ENCODE peak calls at places on chromosome 1, in six cellular contexts. B, Y, V, U, T and G are unnamed samples.

GRCh38 chr1:25675729-25676476 is 59.3 kb downstream of the MAN1C1 start:
- DNase-seq in B (no peak), Y (no peak), V (no peak), U (no peak), T (peak), G (no peak)

GRCh38 chr1:162319510-162320160 is 57.0 kb downstream of the SPATA46 start:
- DNase-seq in B (no peak), Y (no peak), V (no peak), U (no peak), T (no peak), G (no peak)

GRCh38 chr1:205326812-205327466 is 5.4 kb upstream of the NUAK2 start:
- DNase-seq in B (no peak), Y (no peak), V (no peak), U (no peak), T (no peak), G (no peak)

GRCh38 chr1:156502396-156502748 is 1.8 kb upstream of the MEF2D start:
- DNase-seq in B (no peak), Y (no peak), V (no peak), U (no peak), T (no peak), G (no peak)

GRCh38 chr1:190439447-190439846 is 38.2 kb downstream of the BRINP3 start:
- DNase-seq in B (no peak), Y (no peak), V (no peak), U (no peak), T (no peak), G (no peak)

GRCh38 chr1:170674239-170674638 is 10.3 kb downstream of the PRRX1 start:
- DNase-seq in B (no peak), Y (no peak), V (no peak), U (no peak), T (no peak), G (no peak)

GRCh38 chr1:242140871-242141270 is 142.0 kb upstream of the MAP1LC3C start:
- DNase-seq in B (no peak), Y (no peak), V (no peak), U (no peak), T (no peak), G (no peak)

GRCh38 chr1:29648026-29648425 is 411.7 kb downstream of the PTPRU start:
- DNase-seq in B (no peak), Y (no peak), V (no peak), U (peak), T (no peak), G (no peak)

GRCh38 chr1:181737056-181737455 is 253.7 kb downstream of the CACNA1E start:
- DNase-seq in B (no peak), Y (no peak), V (peak), U (no peak), T (no peak), G (peak)

GRCh38 chr1:201702936-201703335 is 126.0 kb upstream of the IPO9 start:
- DNase-seq in B (no peak), Y (no peak), V (peak), U (no peak), T (no peak), G (peak)

GRCh38 chr1:40392206-40392605 is 18.7 kb downstream of the SMAP2 start:
- DNase-seq in B (no peak), Y (no peak), V (no peak), U (no peak), T (no peak), G (no peak)

GRCh38 chr1:8985915-8986813 is 40.1 kb downstream of the SLC2A7 start:
- DNase-seq in B (peak), Y (peak), V (no peak), U (no peak), T (no peak), G (no peak)

GRCh38 chr1:179807691-179808485 is 64.8 kb downstream of the FAM163A start:
- DNase-seq in B (peak), Y (no peak), V (no peak), U (no peak), T (no peak), G (no peak)

GRCh38 chr1:167455786-167456446 is 62.4 kb downstream of the CD247 start:
- DNase-seq in B (no peak), Y (no peak), V (no peak), U (peak), T (no peak), G (no peak)

GRCh38 chr1:111604931-111605330 is 14.7 kb upstream of the RAP1A start:
- DNase-seq in B (no peak), Y (no peak), V (no peak), U (no peak), T (no peak), G (no peak)

GRCh38 chr1:29811247-29811646 is 574.9 kb downstream of the PTPRU start:
- DNase-seq in B (no peak), Y (no peak), V (no peak), U (peak), T (no peak), G (no peak)

GRCh38 chr1:47871799-47872353 is 125.3 kb downstream of the TRABD2B start:
- DNase-seq in B (peak), Y (peak), V (no peak), U (no peak), T (no peak), G (no peak)

GRCh38 chr1:8154621-8155052 is 128.5 kb upstream of the ERRFI1 start:
- DNase-seq in B (peak), Y (peak), V (no peak), U (no peak), T (no peak), G (no peak)

GRCh38 chr1:174174461-174175329 is 15.4 kb downstream of the RABGAP1L start:
- DNase-seq in B (peak), Y (no peak), V (no peak), U (no peak), T (no peak), G (no peak)

GRCh38 chr1:24704411-24705259 is 40.6 kb upstream of the CLIC4 start:
- DNase-seq in B (no peak), Y (no peak), V (peak), U (no peak), T (no peak), G (peak)

GRCh38 chr1:115469703-115470476 is 131.8 kb upstream of the NGF start:
- DNase-seq in B (peak), Y (peak), V (peak), U (peak), T (no peak), G (peak)
- TF ChIP-seq ATF3 in B (no peak), Y (no peak), V (no peak), U (no peak), T (no peak), G (no peak)

GRCh38 chr1:31788825-31789256 is 24.7 kb upstream of the ADGRB2 start:
- DNase-seq in B (peak), Y (no peak), V (no peak), U (peak), T (peak), G (no peak)
- TF ChIP-seq ATF3 in B (no peak), Y (no peak), V (no peak), U (no peak), T (no peak), G (no peak)

GRCh38 chr1:6490181-6491075 is 1.0 kb downstream of the PLEKHG5 start:
- DNase-seq in B (peak), Y (peak), V (peak), U (peak), T (peak), G (peak)

GRCh38 chr1:6489799-6490180 is 1.7 kb downstream of the PLEKHG5 start:
- DNase-seq in B (peak), Y (peak), V (peak), U (peak), T (peak), G (peak)

GRCh38 chr1:6491966-6492365 is 499 bp upstream of the PLEKHG5 start:
- DNase-seq in B (no peak), Y (no peak), V (no peak), U (no peak), T (no peak), G (no peak)

GRCh38 chr1:6491076-6491449 is 404 bp downstream of the PLEKHG5 start:
- DNase-seq in B (no peak), Y (no peak), V (no peak), U (no peak), T (no peak), G (no peak)

GRCh38 chr1:6491480-6491962 is at the start of gene PLEKHG5:
- DNase-seq in B (peak), Y (peak), V (no peak), U (no peak), T (no peak), G (no peak)
- TF ChIP-seq ATF3 in B (peak), Y (no peak), V (no peak), U (no peak), T (no peak), G (no peak)

DNA sequence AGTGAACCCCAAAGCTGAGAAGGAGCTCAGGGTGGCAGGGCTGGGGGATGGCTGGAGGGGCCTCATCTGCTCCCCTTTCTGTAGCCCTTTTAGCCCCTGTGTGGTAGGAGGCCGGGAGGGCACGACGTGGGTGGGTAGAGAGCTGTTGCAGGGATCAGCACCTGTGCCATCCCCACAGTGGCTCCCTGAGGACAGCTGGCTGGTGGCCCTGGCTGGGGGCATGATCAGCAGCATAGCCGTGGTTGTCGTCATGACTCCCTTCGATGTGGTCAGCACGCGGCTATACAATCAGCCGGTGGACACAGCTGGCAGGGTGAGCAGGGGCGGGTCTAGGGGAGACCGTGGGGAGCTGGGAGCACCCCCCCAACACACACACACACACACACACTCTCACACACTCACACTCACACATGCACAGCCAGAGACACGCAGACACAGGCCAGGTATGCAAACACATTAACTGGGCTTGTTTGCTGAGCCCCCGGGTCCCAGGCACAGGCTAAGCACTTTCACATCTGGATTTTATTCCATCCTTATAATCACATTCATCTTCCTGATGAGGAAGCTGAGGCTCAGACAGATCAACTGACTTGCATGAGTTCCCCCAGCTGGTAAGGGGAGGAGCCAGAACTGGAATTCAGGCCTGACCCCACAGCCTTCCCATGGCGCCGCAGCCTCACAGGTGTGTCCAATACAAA is 2.5 kb downstream of the SLC25A34 start:
- DNase-seq in B (no peak), Y (no peak), V (no peak), U (no peak), T (no peak), G (no peak)
- TF ChIP-seq ATF3 in B (no peak), Y (no peak), V (no peak), U (no peak), T (no peak), G (no peak)

DNA sequence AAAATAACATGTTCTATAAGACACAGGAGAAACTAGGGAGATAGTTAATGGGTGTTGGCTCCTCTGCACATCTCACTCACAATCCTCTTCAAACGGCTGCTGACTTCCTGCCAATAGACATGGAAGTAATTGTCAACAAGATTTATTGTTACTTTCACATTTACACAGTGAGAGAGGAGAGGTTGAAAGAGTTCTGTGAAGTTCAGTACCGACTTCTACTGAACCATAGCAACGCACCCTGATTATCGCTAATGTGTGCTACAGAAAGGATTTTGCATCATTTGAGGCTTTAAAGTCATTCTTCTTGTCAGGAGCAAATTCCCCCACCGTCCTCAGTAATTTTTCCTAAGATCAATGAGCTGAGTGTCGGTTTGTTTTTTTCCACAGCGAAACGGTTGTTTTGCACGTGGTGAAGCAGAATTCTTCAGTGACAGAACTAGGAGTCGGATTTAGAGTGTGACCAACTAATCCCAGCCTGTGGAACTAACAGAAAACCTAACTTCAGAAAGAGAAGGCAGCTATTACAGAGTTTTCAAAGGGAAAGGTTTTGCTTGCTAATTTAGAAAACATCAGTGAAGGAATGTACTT is 361.0 kb downstream of the ADGRL2 start:
- DNase-seq in B (no peak), Y (no peak), V (no peak), U (no peak), T (no peak), G (no peak)
- TF ChIP-seq ATF3 in B (no peak), Y (no peak), V (no peak), U (no peak), T (no peak), G (no peak)

GRCh38 chr1:3009556-3009955 is 11.7 kb upstream of the ACTRT2 start:
- DNase-seq in B (no peak), Y (no peak), V (no peak), U (no peak), T (no peak), G (no peak)
- TF ChIP-seq ATF3 in B (no peak), Y (no peak), V (no peak), U (no peak), T (no peak), G (no peak)

GRCh38 chr1:6511461-6512244 is 20.2 kb upstream of the PLEKHG5 start:
- DNase-seq in B (no peak), Y (no peak), V (no peak), U (no peak), T (no peak), G (no peak)
- TF ChIP-seq ATF3 in B (no peak), Y (no peak), V (no peak), U (no peak), T (no peak), G (no peak)

GRCh38 chr1:35850051-35850450 is 33.0 kb upstream of the AGO1 start:
- DNase-seq in B (no peak), Y (no peak), V (no peak), U (no peak), T (no peak), G (no peak)
- TF ChIP-seq ATF3 in B (no peak), Y (no peak), V (no peak), U (no peak), T (no peak), G (no peak)

DNA sequence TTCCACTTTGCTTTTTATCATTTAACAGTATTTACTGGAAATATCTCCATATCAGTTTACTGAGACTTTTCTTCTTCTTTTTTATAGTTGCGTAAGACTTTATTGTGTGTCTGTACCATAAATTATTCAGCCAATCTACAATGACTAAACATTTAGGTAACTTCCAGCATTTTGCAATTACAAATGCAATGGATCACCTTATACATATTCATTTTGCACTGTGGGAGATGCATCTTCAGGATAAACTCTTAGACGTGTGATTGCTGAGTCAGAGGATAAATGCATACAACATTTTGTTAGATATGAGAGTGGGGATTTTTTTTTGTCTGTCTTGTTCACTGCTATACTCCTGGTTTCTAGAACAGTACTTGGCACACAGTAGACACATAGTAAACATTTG is 95.7 kb upstream of the GCLM start:
- DNase-seq in B (no peak), Y (no peak), V (no peak), U (no peak), T (no peak), G (no peak)
- TF ChIP-seq ATF3 in B (no peak), Y (no peak), V (no peak), U (no peak), T (no peak), G (no peak)

GRCh38 chr1:206672844-206673758 is 11.6 kb upstream of the MAPKAPK2 start:
- DNase-seq in B (no peak), Y (no peak), V (peak), U (no peak), T (no peak), G (no peak)

GRCh38 chr1:206672011-206672688 is 12.6 kb upstream of the MAPKAPK2 start:
- DNase-seq in B (no peak), Y (no peak), V (peak), U (no peak), T (no peak), G (no peak)

GRCh38 chr1:206676499-206676898 is 8.2 kb upstream of the MAPKAPK2 start:
- DNase-seq in B (no peak), Y (no peak), V (no peak), U (no peak), T (no peak), G (no peak)

GRCh38 chr1:206674745-206675175 is 9.9 kb upstream of the MAPKAPK2 start:
- DNase-seq in B (no peak), Y (no peak), V (peak), U (no peak), T (no peak), G (no peak)

DNA sequence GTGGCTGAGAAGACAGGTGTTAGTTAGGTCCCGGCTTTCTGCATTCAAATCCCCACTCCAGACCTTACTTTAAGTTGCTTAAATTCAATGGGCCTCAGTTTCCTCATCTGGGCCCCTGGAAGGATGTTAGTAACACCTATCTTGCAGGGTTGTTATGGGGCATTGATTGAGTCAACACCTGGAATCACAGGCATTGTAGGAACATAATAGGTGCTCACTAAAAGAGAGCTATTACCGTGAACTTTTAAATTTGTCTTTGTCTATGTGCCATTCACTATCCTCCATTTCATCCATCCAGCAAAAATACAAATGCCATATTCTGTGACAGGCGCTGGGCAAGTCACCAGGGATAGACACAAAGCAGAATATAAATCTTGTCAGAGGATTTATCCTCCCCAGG is 10.5 kb upstream of the MAPKAPK2 start:
- DNase-seq in B (no peak), Y (no peak), V (no peak), U (no peak), T (no peak), G (no peak)
- TF ChIP-seq ATF3 in B (no peak), Y (no peak), V (no peak), U (no peak), T (no peak), G (no peak)